ENCODE peak calls at places on chromosome 3, in eight cellular contexts. O, Y, U, A, L, Z, I and K are unnamed samples.

GRCh38 chr3:190618349-190619030 is 104.6 kb downstream of the IL1RAP start:
- DNase-seq in O (no peak), L (no peak), U (no peak), Y (no peak), I (no peak), Z (no peak), A (no peak), K (no peak)

GRCh38 chr3:35528728-35529127 is 110.6 kb upstream of the ARPP21 start:
- DNase-seq in U (no peak), A (no peak), Z (peak; percentile 60), O (no peak), L (peak; percentile 12), I (no peak), Y (no peak), K (no peak)

GRCh38 chr3:140834266-140835037 is 107.2 kb upstream of the SLC25A36 start:
- DNase-seq in Y (no peak), Z (peak; percentile 4), U (no peak), L (peak; percentile 7), I (no peak), O (no peak), A (no peak), K (no peak)

GRCh38 chr3:108146139-108146538 is 55.3 kb upstream of the CD47 start:
- DNase-seq in O (no peak), I (no peak), U (no peak), Z (no peak), Y (no peak), L (no peak), A (no peak), K (no peak)

GRCh38 chr3:72380193-72380592 is 468.1 kb downstream of the SHQ1 start:
- DNase-seq in I (no peak), L (peak; percentile 21), U (no peak), A (peak; percentile 50), O (peak; percentile 8), Z (peak; percentile 37), Y (no peak), K (no peak)

GRCh38 chr3:197122394-197122793 is 92.8 kb upstream of the MELTF start:
- DNase-seq in Z (no peak), L (no peak), O (no peak), I (no peak), A (no peak), U (no peak), Y (no peak), K (no peak)

GRCh38 chr3:40309925-40310635 is 573 bp downstream of the EIF1B start:
- DNase-seq in Y (peak; percentile 62), Z (peak; percentile 50), O (no peak), I (peak; percentile 76), U (peak; percentile 79), A (peak; percentile 13), L (no peak), K (no peak)

GRCh38 chr3:65749066-65749465 is 289.7 kb downstream of the MAGI1 start:
- DNase-seq in U (no peak), L (no peak), Y (no peak), O (no peak), I (no peak), Z (no peak), A (no peak), K (no peak)

GRCh38 chr3:129561619-129562248 is 18.8 kb downstream of the H1-8 start:
- DNase-seq in O (no peak), U (no peak), I (no peak), Y (no peak), A (no peak), L (no peak), Z (no peak), K (no peak)

GRCh38 chr3:42884324-42884723 is 8.6 kb upstream of the CYP8B1 start:
- DNase-seq in L (no peak), A (no peak), I (no peak), O (no peak), Y (no peak), Z (no peak), U (no peak), K (no peak)

GRCh38 chr3:22245122-22245521 is 494.1 kb upstream of the ZNF385D start:
- DNase-seq in L (peak; percentile 89), I (no peak), O (peak; percentile 38), A (peak; percentile 39), Y (no peak), Z (peak; percentile 90), U (no peak), K (no peak)

GRCh38 chr3:106392905-106393304 is 524.1 kb upstream of the CBLB start:
- DNase-seq in O (no peak), Z (peak; percentile 26), L (no peak), A (no peak), U (no peak), I (no peak), Y (no peak), K (no peak)

GRCh38 chr3:141764946-141765345 is 1.7 kb downstream of the GRK7 start:
- DNase-seq in Z (no peak), I (no peak), U (no peak), O (no peak), Y (no peak), L (no peak), A (no peak), K (no peak)

GRCh38 chr3:188248036-188248561 is 94.1 kb downstream of the LPP start:
- DNase-seq in O (no peak), I (no peak), L (no peak), A (no peak), Z (no peak), Y (no peak), U (no peak), K (no peak)

GRCh38 chr3:30438121-30438520 is 168.3 kb upstream of the TGFBR2 start:
- DNase-seq in I (no peak), L (no peak), O (no peak), Z (no peak), A (no peak), Y (no peak), U (no peak), K (no peak)

GRCh38 chr3:66609660-66610547 is 109.1 kb upstream of the LRIG1 start:
- DNase-seq in U (no peak), Y (peak; percentile 21), L (peak; percentile 92), Z (peak; percentile 95), A (no peak), I (no peak), O (no peak), K (no peak)

GRCh38 chr3:136343446-136343845 is 93.3 kb downstream of the PCCB start:
- DNase-seq in L (no peak), Y (no peak), O (no peak), Z (no peak), U (no peak), A (no peak), I (no peak), K (no peak)

GRCh38 chr3:15207836-15208504 is 1.9 kb downstream of the CAPN7 start:
- DNase-seq in U (no peak), Z (no peak), L (no peak), I (no peak), A (peak; percentile 25), O (no peak), Y (no peak), K (no peak)

DNA sequence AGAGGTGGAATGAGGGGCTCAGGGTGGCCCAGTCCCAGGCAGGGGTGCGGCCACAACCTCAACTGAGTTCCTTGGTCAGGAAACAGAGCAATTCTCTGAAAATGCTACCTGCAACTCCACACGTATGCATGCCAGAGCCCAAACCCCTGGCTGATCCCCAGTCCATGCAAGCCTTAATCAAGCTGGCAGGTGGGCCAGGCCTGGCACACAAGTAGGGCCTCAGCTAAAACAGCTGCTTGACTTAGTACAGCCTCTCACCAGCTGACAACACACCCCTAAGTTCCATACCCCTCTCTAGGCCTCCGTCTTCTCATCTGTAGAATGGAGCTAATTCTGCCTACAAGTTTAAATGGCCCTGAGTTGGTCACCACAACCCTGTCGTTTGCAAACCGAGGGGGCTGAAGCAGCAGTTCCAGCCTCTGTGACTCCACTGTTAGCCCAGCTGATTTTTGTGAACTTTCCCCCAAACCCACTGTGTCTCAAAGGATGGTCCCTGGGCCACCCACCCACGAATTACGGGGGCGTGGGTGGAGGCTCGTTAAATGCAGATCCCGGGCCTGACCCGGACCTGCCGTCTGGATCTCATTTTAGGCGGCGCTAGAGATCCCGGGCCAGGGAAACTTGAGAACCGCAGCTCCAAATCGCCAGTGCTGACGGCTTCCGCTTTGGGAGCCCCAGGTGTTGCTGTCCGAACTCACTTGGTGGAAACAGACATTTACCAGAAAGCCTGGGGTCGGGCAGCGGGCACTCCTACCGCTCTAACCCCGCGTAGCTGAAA is 927 bp downstream of the CHDH start:
- DNase-seq in U (peak; percentile 70), Z (peak; percentile 23), Y (no peak), O (peak; percentile 5), L (peak; percentile 5), A (no peak), I (no peak), K (no peak)
- TF ChIP-seq CTCF in U (no peak), Z (peak; percentile 40), Y (no peak), O (peak; percentile 38), L (peak; percentile 48), A (peak; percentile 35), I (no peak), K (no peak)

GRCh38 chr3:16653712-16654111 is 48.5 kb upstream of the DAZL start:
- DNase-seq in L (no peak), U (no peak), Y (no peak), O (no peak), I (no peak), Z (no peak), A (no peak), K (no peak)

GRCh38 chr3:16663852-16664712 is 58.9 kb upstream of the DAZL start:
- DNase-seq in O (no peak), L (no peak), I (no peak), U (no peak), A (no peak), Y (no peak), Z (no peak), K (no peak)

GRCh38 chr3:16658933-16659793 is 53.9 kb upstream of the DAZL start:
- DNase-seq in Y (no peak), I (no peak), A (no peak), U (no peak), Z (no peak), O (no peak), L (no peak), K (no peak)

GRCh38 chr3:16658004-16658932 is 53.0 kb upstream of the DAZL start:
- DNase-seq in O (no peak), I (no peak), U (no peak), L (no peak), Y (no peak), Z (no peak), A (no peak), K (no peak)
- TF ChIP-seq CTCF in O (no peak), I (no peak), U (no peak), L (peak; percentile 57), Y (no peak), Z (peak; percentile 14), A (peak; percentile 8), K (no peak)

DNA sequence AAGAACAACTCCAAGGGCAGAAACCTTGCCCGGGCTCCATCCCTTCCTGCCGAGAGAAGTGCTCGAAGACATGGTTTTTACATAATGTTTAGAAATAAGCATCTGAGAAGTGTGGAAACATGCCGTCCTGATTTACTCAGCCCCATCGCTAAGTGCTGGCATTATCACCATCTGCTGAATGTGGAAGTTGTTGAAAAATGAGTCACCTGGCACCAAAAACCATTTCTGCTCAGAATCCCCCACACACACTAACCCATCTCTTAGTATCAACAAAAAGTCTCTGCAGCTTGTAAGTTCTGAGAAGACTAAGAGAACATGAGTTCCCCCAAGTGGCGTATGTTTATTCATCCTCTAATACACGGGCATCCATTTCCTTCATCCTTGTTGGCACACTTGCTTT is 51.0 kb upstream of the ARL8B start:
- DNase-seq in Z (peak; percentile 53), O (no peak), Y (no peak), I (no peak), A (peak; percentile 24), U (no peak), L (peak; percentile 24), K (no peak)
- TF ChIP-seq CTCF in Z (peak; percentile 0), O (peak; percentile 9), Y (no peak), I (no peak), A (no peak), U (no peak), L (no peak), K (no peak)

GRCh38 chr3:134054231-134054630 is 24.5 kb upstream of the SLCO2A1 start:
- DNase-seq in L (no peak), Z (peak; percentile 30), O (no peak), I (no peak), U (no peak), A (no peak), Y (no peak), K (no peak)
- TF ChIP-seq CTCF in L (no peak), Z (no peak), O (no peak), I (no peak), U (no peak), A (no peak), Y (no peak), K (no peak)